ENCODE peak calls at places on chromosomes 4 and X, in seven cellular contexts. Z is cardiac muscle cell; M is naive thymus-derived CD4-positive, alpha-beta T cell; H is pancreas; F is psoas muscle; E is tibial artery; R is ovary. N is an unnamed sample.

GRCh38 chrX:19019996-19020395 is 36.1 kb upstream of the PHKA2 start:
- DNase-seq in H (no peak), M (no peak), E (no peak), Z (no peak), R (no peak), F (no peak), N (no peak)

GRCh38 chr4:6409381-6409780 is 63.0 kb downstream of the PPP2R2C start:
- DNase-seq in E (no peak), F (no peak), M (no peak), H (no peak), Z (no peak), R (no peak), N (no peak)

GRCh38 chr4:185744127-185744865 is 67.7 kb downstream of the SORBS2 start:
- DNase-seq in Z (no peak), F (no peak), H (no peak), E (no peak), M (no peak), R (no peak), N (no peak)

GRCh38 chrX:63503541-63503940 is 152.4 kb upstream of the SPIN4 start:
- DNase-seq in E (no peak), Z (peak; percentile 23), M (no peak), F (no peak), H (no peak), R (no peak), N (no peak)

GRCh38 chr4:122010610-122011009 is 58.8 kb upstream of the TRPC3 start:
- DNase-seq in Z (no peak), E (no peak), R (no peak), F (no peak), M (no peak), H (no peak), N (no peak)

GRCh38 chrX:72139538-72139937 is 7.8 kb upstream of the RTL5 start:
- DNase-seq in E (no peak), M (no peak), H (no peak), R (no peak), F (no peak), Z (no peak), N (no peak)

GRCh38 chrX:31717474-31717873 is 645.6 kb upstream of the FTHL17 start:
- DNase-seq in F (no peak), R (no peak), E (no peak), Z (no peak), M (no peak), H (no peak), N (no peak)

GRCh38 chr4:40648742-40649281 is 19.1 kb upstream of the RBM47 start:
- DNase-seq in F (peak; percentile 17), E (no peak), H (no peak), Z (no peak), M (no peak), R (no peak), N (no peak)

GRCh38 chr4:176475091-176475490 is 155.3 kb downstream of the SPCS3 start:
- DNase-seq in H (no peak), R (no peak), F (no peak), Z (no peak), E (no peak), M (no peak), N (no peak)

GRCh38 chr4:14910411-14910810 is 91.9 kb upstream of the CPEB2 start:
- DNase-seq in H (no peak), E (no peak), R (no peak), F (no peak), Z (no peak), M (no peak), N (no peak)

GRCh38 chr4:2105559-2105958 is 46.4 kb downstream of the NAT8L start:
- DNase-seq in Z (no peak), M (no peak), R (no peak), F (no peak), H (no peak), E (no peak), N (no peak)

GRCh38 chrX:17415242-17415815 is 40.3 kb downstream of the NHS start:
- DNase-seq in Z (no peak), F (no peak), E (no peak), M (no peak), H (no peak), R (no peak), N (no peak)
- H3K4me1 ChIP-seq in Z (peaks cover 13% of the 10 kb centered on the region), F (no peaks in the 10 kb centered on the region), E (peaks cover 35% of the 10 kb centered on the region), M (no peaks in the 10 kb centered on the region), H (no peaks in the 10 kb centered on the region), R (no peaks in the 10 kb centered on the region), N (no peaks in the 10 kb centered on the region)

DNA sequence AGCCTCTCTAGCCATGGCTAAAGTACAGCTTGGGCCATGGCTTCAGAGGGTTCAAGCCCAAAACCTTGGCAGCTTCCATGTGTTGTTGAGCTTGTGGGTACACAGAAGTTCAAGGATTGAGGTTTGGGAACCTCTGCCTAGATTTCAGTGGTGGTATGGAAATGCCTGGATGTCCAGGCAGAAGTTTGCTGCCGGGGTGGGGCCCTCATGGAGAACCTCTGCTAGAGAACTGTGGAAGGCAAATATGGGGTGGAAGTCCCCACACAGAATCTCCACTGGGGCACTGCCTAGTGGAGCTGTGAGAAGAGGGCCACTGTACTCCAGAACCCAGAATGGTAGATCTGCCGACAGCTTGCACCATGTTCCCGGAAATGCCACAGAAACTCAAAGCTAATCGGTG is 59.5 kb downstream of the NEXMIF start:
- DNase-seq in Z (no peak), H (no peak), M (no peak), E (no peak), R (no peak), F (no peak), N (no peak)
- H3K9me3 ChIP-seq in Z (no peaks in the 10 kb centered on the region), H (no peaks in the 10 kb centered on the region), M (peaks cover 5% of the 10 kb centered on the region), E (no peaks in the 10 kb centered on the region), R (no peaks in the 10 kb centered on the region), F (peaks cover 17% of the 10 kb centered on the region), N (peaks cover 2% of the 10 kb centered on the region)

GRCh38 chr4:37993806-37994205 is 33.6 kb downstream of the PTTG2 start:
- DNase-seq in H (peak; percentile 46), R (no peak), E (no peak), Z (no peak), F (no peak), M (no peak), N (no peak)

GRCh38 chr4:37995981-37996770 is 36.0 kb downstream of the PTTG2 start:
- DNase-seq in E (no peak), H (no peak), Z (no peak), F (no peak), M (no peak), R (no peak), N (no peak)

GRCh38 chr4:37995299-37995821 is 35.2 kb downstream of the PTTG2 start:
- DNase-seq in E (no peak), M (no peak), R (no peak), F (no peak), H (no peak), Z (no peak), N (no peak)

GRCh38 chr4:37991623-37992410 is 31.6 kb downstream of the PTTG2 start:
- DNase-seq in H (no peak), Z (no peak), E (no peak), F (no peak), M (no peak), R (no peak), N (no peak)

GRCh38 chr4:37994569-37994968 is 34.4 kb downstream of the PTTG2 start:
- DNase-seq in R (no peak), H (no peak), Z (no peak), F (no peak), E (no peak), M (no peak), N (no peak)
- H3K4me1 ChIP-seq in R (peaks cover 23% of the 10 kb centered on the region), H (peaks cover 31% of the 10 kb centered on the region), Z (peaks cover 19% of the 10 kb centered on the region), F (peaks cover 2% of the 10 kb centered on the region), E (peaks cover 96% of the 10 kb centered on the region), M (no peaks in the 10 kb centered on the region), N (no peaks in the 10 kb centered on the region)

GRCh38 chr4:69591374-69591773 is 48.1 kb downstream of the UGT2A2 start:
- DNase-seq in Z (no peak), R (no peak), F (no peak), E (no peak), H (no peak), M (no peak), N (no peak)
- H3K9me3 ChIP-seq in Z (no peaks in the 10 kb centered on the region), R (no peaks in the 10 kb centered on the region), F (no peaks in the 10 kb centered on the region), E (no peaks in the 10 kb centered on the region), H (no peaks in the 10 kb centered on the region), M (no peaks in the 10 kb centered on the region), N (no peaks in the 10 kb centered on the region)

GRCh38 chr4:168842186-168842585 is 167.9 kb downstream of the CBR4 start:
- DNase-seq in F (no peak), E (no peak), R (no peak), Z (no peak), H (no peak), M (no peak), N (no peak)

GRCh38 chr4:168841682-168842019 is 168.4 kb downstream of the CBR4 start:
- DNase-seq in R (no peak), Z (no peak), H (no peak), F (no peak), E (no peak), M (no peak), N (no peak)

GRCh38 chr4:168840988-168841681 is 168.9 kb downstream of the CBR4 start:
- DNase-seq in M (no peak), R (no peak), Z (peak; percentile 22), F (no peak), H (no peak), E (no peak), N (no peak)

GRCh38 chr4:168839758-168840385 is 170.2 kb downstream of the CBR4 start:
- DNase-seq in F (no peak), H (no peak), E (no peak), Z (no peak), R (no peak), M (no peak), N (no peak)

DNA sequence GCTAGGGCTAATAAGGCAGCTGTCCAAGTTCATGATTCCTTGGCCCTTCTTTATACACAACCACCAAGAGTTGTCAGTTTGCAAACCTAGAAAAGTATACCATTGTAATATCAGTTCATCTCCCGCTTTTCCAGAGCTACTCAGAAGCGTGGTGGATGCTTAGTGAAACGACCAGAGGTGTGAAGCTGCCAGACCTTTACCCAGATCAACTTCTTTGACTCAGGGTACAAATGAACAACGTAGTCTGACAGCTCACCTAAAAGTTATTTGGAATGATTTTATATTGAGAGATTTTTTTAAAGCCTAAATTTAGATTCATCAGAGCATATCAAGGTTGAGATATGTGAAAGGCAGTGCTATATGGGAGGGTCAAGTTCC is 169.7 kb downstream of the CBR4 start:
- DNase-seq in H (no peak), M (no peak), Z (no peak), F (no peak), E (no peak), R (no peak), N (no peak)
- H3K4me1 ChIP-seq in H (no peaks in the 10 kb centered on the region), M (no peaks in the 10 kb centered on the region), Z (peaks cover 11% of the 10 kb centered on the region), F (peaks cover 78% of the 10 kb centered on the region), E (peaks cover 98% of the 10 kb centered on the region), R (peaks cover 35% of the 10 kb centered on the region), N (no peaks in the 10 kb centered on the region)